ENCODE peak calls at places on chromosomes 5 and 9, in seven cellular contexts. R, G, K, B, D, E and A are unnamed samples.

GRCh38 chr5:111070272-111071134 is 1.0 kb upstream of the TSLP start:
- DNase-seq in R (peak; percentile 32), G (no peak), K (no peak), B (no peak), D (no peak), E (peak; percentile 22), A (no peak)

GRCh38 chr5:151880304-151880703 is 44.3 kb downstream of the GLRA1 start:
- DNase-seq in R (no peak), G (no peak), K (no peak), B (no peak), D (no peak), E (no peak), A (no peak)

GRCh38 chr9:95822583-95823431 is 52.7 kb upstream of the ERCC6L2 start:
- DNase-seq in R (peak; percentile 98), G (no peak), K (no peak), B (no peak), D (peak; percentile 10), E (no peak), A (no peak)

GRCh38 chr9:136107953-136108647 is 10.6 kb downstream of the TMEM250 start:
- DNase-seq in R (no peak), G (peak; percentile 71), K (no peak), B (no peak), D (no peak), E (no peak), A (no peak)

GRCh38 chr9:120324996-120325642 is 254.8 kb downstream of the CDK5RAP2 start:
- DNase-seq in R (no peak), G (no peak), K (no peak), B (no peak), D (no peak), E (no peak), A (no peak)

GRCh38 chr5:79527431-79527830 is 13.5 kb upstream of the HOMER1 start:
- DNase-seq in R (no peak), G (no peak), K (no peak), B (no peak), D (no peak), E (no peak), A (no peak)

GRCh38 chr5:21225223-21226064 is 1237.4 kb upstream of the CDH18 start:
- DNase-seq in R (no peak), G (no peak), K (no peak), B (no peak), D (no peak), E (no peak), A (no peak)

GRCh38 chr5:33736510-33736909 is 155.3 kb downstream of the ADAMTS12 start:
- DNase-seq in R (peak; percentile 93), G (no peak), K (no peak), B (no peak), D (no peak), E (no peak), A (no peak)

GRCh38 chr5:143002459-143003327 is 232.5 kb downstream of the ARHGAP26 start:
- DNase-seq in R (peak; percentile 90), G (no peak), K (peak; percentile 35), B (peak; percentile 55), D (peak; percentile 26), E (no peak), A (no peak)

GRCh38 chr5:31185951-31186350 is 7.5 kb upstream of the CDH6 start:
- DNase-seq in R (no peak), G (no peak), K (no peak), B (no peak), D (no peak), E (no peak), A (no peak)

GRCh38 chr5:159310492-159310891 is 19.8 kb downstream of the IL12B start:
- DNase-seq in R (peak; percentile 49), G (peak; percentile 56), K (peak; percentile 4), B (no peak), D (no peak), E (peak; percentile 36), A (no peak)

GRCh38 chr5:64417390-64417789 is 88.4 kb upstream of the RGS7BP start:
- DNase-seq in R (no peak), G (no peak), K (no peak), B (no peak), D (no peak), E (no peak), A (no peak)

GRCh38 chr5:38672059-38672791 is 115.8 kb upstream of the LIFR start:
- DNase-seq in R (peak; percentile 84), G (no peak), K (no peak), B (peak; percentile 48), D (no peak), E (no peak), A (no peak)

GRCh38 chr5:102090770-102091169 is 205.3 kb downstream of the SLCO4C1 start:
- DNase-seq in R (peak; percentile 34), G (no peak), K (no peak), B (no peak), D (no peak), E (no peak), A (no peak)

GRCh38 chr5:1183424-1184162 is 17.8 kb upstream of the SLC6A19 start:
- DNase-seq in R (no peak), G (peak; percentile 51), K (no peak), B (no peak), D (no peak), E (no peak), A (no peak)